ENCODE peak calls at places on chromosome 7, in eight cellular contexts. Z is activated CD4-positive, CD25-positive, alpha-beta regulatory T cell; W is spleen; B is mucosa of gallbladder; P is PC-9; J is NCI-H1105; L is naive B cell; F is hypothalamus. T is an unnamed sample.

GRCh38 chr7:35604595-35604994 is 90.3 kb downstream of the HERPUD2 start:
- DNase-seq in Z (no peak), W (no peak), B (no peak), P (no peak), J (no peak), L (no peak), F (no peak), T (no peak)

GRCh38 chr7:123645516-123645915 is 10.2 kb upstream of the LMOD2 start:
- DNase-seq in Z (no peak), W (no peak), B (no peak), P (no peak), J (no peak), L (no peak), F (no peak), T (no peak)

GRCh38 chr7:151074817-151075661 is 5.6 kb downstream of the FASTK start:
- DNase-seq in Z (no peak), W (no peak), B (no peak), P (no peak), J (no peak), L (no peak), F (no peak), T (no peak)

GRCh38 chr7:100604078-100604975 is 2.2 kb downstream of the PCOLCE start:
- DNase-seq in Z (peak; percentile 67), W (peak; percentile 95), B (peak; percentile 55), P (peak; percentile 84), J (peak; percentile 28), L (peak; percentile 71), F (peak; percentile 26), T (peak; percentile 67)

GRCh38 chr7:47941136-47941844 is 7.0 kb downstream of the PKD1L1 start:
- DNase-seq in Z (no peak), W (peak; percentile 70), B (no peak), P (no peak), J (no peak), L (no peak), F (no peak), T (no peak)

GRCh38 chr7:40808409-40808942 is 673.7 kb downstream of the SUGCT start:
- DNase-seq in Z (no peak), W (no peak), B (peak; percentile 46), P (peak; percentile 12), J (no peak), L (no peak), F (no peak), T (no peak)

GRCh38 chr7:89183726-89184125 is 388.2 kb upstream of the TEX47 start:
- DNase-seq in Z (no peak), W (no peak), B (no peak), P (no peak), J (no peak), L (no peak), F (no peak), T (no peak)

GRCh38 chr7:124747072-124747471 is 18.5 kb downstream of the GPR37 start:
- DNase-seq in Z (no peak), W (no peak), B (no peak), P (no peak), J (no peak), L (no peak), F (no peak), T (no peak)

GRCh38 chr7:28055161-28055544 is 125.4 kb downstream of the JAZF1 start:
- DNase-seq in Z (no peak), W (no peak), B (no peak), P (no peak), J (no peak), L (no peak), F (no peak), T (no peak)

GRCh38 chr7:150476285-150476684 is 25.9 kb downstream of the GIMAP8 start:
- DNase-seq in Z (no peak), W (no peak), B (no peak), P (no peak), J (no peak), L (no peak), F (no peak), T (no peak)

GRCh38 chr7:156145996-156146395 is 333.7 kb upstream of the SHH start:
- DNase-seq in Z (no peak), W (no peak), B (no peak), P (no peak), J (no peak), L (no peak), F (no peak), T (no peak)

GRCh38 chr7:7351832-7352231 is 169.5 kb downstream of the C1GALT1 start:
- DNase-seq in Z (no peak), W (no peak), B (no peak), P (no peak), J (no peak), L (no peak), F (no peak), T (no peak)